ENCODE peak calls at places on chromosomes 2 and 18, in seven cellular contexts. S is choroid plexus epithelial cell, E is B cell, Y is Peyer's patch, Z is H9, H is psoas muscle, P is MCF 10A. N is an unnamed sample.

GRCh38 chr18:79918089-79919011 is 33.1 kb downstream of the SLC66A2 start:
- DNase-seq in S (no peak), E (no peak), Y (no peak), Z (peak; percentile 15), H (no peak), P (no peak), N (no peak)

GRCh38 chr2:233707979-233708644 is 4.6 kb upstream of the UGT1A5 start:
- DNase-seq in S (peak; percentile 45), E (no peak), Y (no peak), Z (no peak), H (no peak), P (peak; percentile 45), N (no peak)

GRCh38 chr2:140808816-140809215 is 1322.0 kb downstream of the LRP1B start:
- DNase-seq in S (peak; percentile 7), E (no peak), Y (no peak), Z (no peak), H (no peak), P (no peak), N (no peak)

GRCh38 chr2:120066708-120067547 is 54.1 kb downstream of the EPB41L5 start:
- DNase-seq in S (peak; percentile 49), E (no peak), Y (no peak), Z (no peak), H (no peak), P (peak; percentile 11), N (no peak)

GRCh38 chr2:217952409-217952808 is 50.4 kb downstream of the TNS1 start:
- DNase-seq in S (no peak), E (no peak), Y (no peak), Z (no peak), H (no peak), P (no peak), N (no peak)

GRCh38 chr2:51027442-51027841 is 4.5 kb downstream of the NRXN1 start:
- DNase-seq in S (no peak), E (no peak), Y (no peak), Z (no peak), H (peak; percentile 10), P (no peak), N (no peak)

GRCh38 chr2:18009891-18010290 is 131.4 kb downstream of the KCNS3 start:
- DNase-seq in S (no peak), E (no peak), Y (no peak), Z (no peak), H (no peak), P (no peak), N (no peak)

GRCh38 chr2:37566517-37566961 is 104.9 kb downstream of the CDC42EP3 start:
- DNase-seq in S (peak; percentile 74), E (no peak), Y (no peak), Z (no peak), H (peak; percentile 22), P (peak; percentile 31), N (no peak)

GRCh38 chr18:44894011-44894410 is 213.3 kb downstream of the SETBP1 start:
- DNase-seq in S (no peak), E (no peak), Y (no peak), Z (no peak), H (no peak), P (no peak), N (no peak)

GRCh38 chr2:20115902-20116301 is 64.5 kb upstream of the LAPTM4A start:
- DNase-seq in S (no peak), E (no peak), Y (peak; percentile 69), Z (no peak), H (no peak), P (no peak), N (no peak)

GRCh38 chr18:63908858-63909257 is 1.1 kb downstream of the SERPINB10 start:
- DNase-seq in S (no peak), E (no peak), Y (no peak), Z (no peak), H (no peak), P (no peak), N (no peak)

GRCh38 chr18:62399781-62400308 is 74.7 kb downstream of the TNFRSF11A start:
- DNase-seq in S (peak; percentile 22), E (no peak), Y (no peak), Z (peak; percentile 61), H (no peak), P (peak; percentile 42), N (peak; percentile 27)
- TF ChIP-seq CTCF in S (peak; percentile 46), E (no peak), Y (peak; percentile 27), Z (peak; percentile 68), H (no peak), P (peak; percentile 11), N (peak; percentile 24)

GRCh38 chr2:130261970-130262760 is 63.9 kb upstream of the TUBA3E start:
- DNase-seq in S (peak; percentile 12), E (no peak), Y (no peak), Z (no peak), H (no peak), P (peak; percentile 63), N (no peak)

GRCh38 chr2:130264501-130264900 is 66.3 kb upstream of the TUBA3E start:
- DNase-seq in S (no peak), E (no peak), Y (no peak), Z (no peak), H (no peak), P (no peak), N (no peak)

GRCh38 chr2:130264046-130264445 is 65.8 kb upstream of the TUBA3E start:
- DNase-seq in S (no peak), E (no peak), Y (no peak), Z (no peak), H (no peak), P (no peak), N (no peak)

DNA sequence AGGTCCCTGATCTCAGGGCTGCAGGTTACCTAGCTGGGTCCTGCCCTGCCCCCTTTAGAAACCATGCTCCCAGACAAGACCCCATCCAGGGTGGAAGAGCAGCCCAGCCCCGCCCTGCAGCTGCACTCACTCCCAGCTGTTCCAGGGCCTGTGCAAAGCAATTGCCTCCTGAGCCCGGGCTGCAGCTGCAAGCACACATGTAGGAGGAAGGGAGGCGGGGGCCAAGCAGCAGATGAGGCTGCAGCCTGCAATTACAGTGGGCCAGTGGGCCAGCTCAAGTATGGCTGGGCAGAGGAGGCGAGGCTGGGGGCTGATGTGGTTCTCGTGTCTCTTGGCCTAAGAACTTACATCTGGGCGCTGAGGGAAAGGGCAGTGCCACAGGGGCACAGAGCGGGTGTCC is 65.4 kb upstream of the TUBA3E start:
- DNase-seq in S (no peak), E (no peak), Y (no peak), Z (no peak), H (no peak), P (no peak), N (no peak)
- TF ChIP-seq CTCF in S (no peak), E (no peak), Y (no peak), Z (no peak), H (no peak), P (no peak), N (no peak)

DNA sequence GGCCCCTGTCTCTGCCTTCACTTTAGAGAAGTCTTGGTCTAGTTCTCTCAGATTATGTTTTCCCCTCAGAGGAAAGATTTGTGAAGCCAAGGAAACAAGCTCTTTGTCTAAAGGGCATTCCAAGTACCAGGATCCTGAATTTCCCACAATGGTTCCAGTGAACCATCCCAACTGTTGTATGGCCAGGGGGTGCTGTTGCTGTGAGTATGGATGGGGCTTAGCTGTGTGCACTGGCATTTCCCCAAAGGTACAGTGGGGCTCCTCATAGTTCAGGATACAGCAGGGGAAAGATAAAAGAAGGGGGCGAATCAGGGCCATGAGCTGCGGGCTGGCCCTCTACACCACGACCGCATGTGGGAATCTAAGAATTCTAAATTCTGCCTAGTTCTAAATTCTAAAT is 1154.0 kb upstream of the FANCL start:
- DNase-seq in S (no peak), E (no peak), Y (no peak), Z (no peak), H (no peak), P (no peak), N (no peak)
- TF ChIP-seq CTCF in S (no peak), E (no peak), Y (no peak), Z (peak; percentile 27), H (no peak), P (no peak), N (no peak)

GRCh38 chr18:74331404-74331803 is 15.8 kb downstream of the C18orf63 start:
- DNase-seq in S (peak; percentile 87), E (no peak), Y (no peak), Z (no peak), H (no peak), P (peak; percentile 56), N (no peak)
- TF ChIP-seq CTCF in S (peak; percentile 83), E (no peak), Y (peak; percentile 33), Z (peak; percentile 52), H (peak; percentile 3), P (peak; percentile 17), N (peak; percentile 12)

GRCh38 chr2:133077259-133077822 is 407.3 kb upstream of the LYPD1 start:
- DNase-seq in S (peak; percentile 57), E (no peak), Y (no peak), Z (no peak), H (no peak), P (no peak), N (no peak)
- TF ChIP-seq CTCF in S (no peak), E (no peak), Y (no peak), Z (no peak), H (no peak), P (no peak), N (no peak)

N was measured in endothelial cell.